ENCODE peak calls at places on chromosomes 2 and 18, in eight cellular contexts. One of them, this sample, is unnamed.

GRCh38 chr18:13242797-13243196 is 24.2 kb downstream of the LDLRAD4 start:
- DNase-seq in NCI-H146: no peak
- DNase-seq in MCF 10A: no peak
- DNase-seq in naive thymus-derived CD8-positive, alpha-beta T cell: no peak
- DNase-seq in LoVo: no peak
- DNase-seq in astrocyte of the cerebellum: no peak
- DNase-seq in activated CD8-positive, alpha-beta memory T cell treated with anti-CD3 and anti-CD28 coated beads for 24 hours: peak; percentile 40
- DNase-seq in immature natural killer cell: no peak
- DNase-seq in this sample: no peak

GRCh38 chr2:215427585-215427984 is 8.3 kb downstream of the FN1 start:
- DNase-seq in activated CD8-positive, alpha-beta memory T cell treated with anti-CD3 and anti-CD28 coated beads for 24 hours: no peak
- DNase-seq in immature natural killer cell: no peak
- DNase-seq in naive thymus-derived CD8-positive, alpha-beta T cell: no peak
- DNase-seq in LoVo: no peak
- DNase-seq in NCI-H146: no peak
- DNase-seq in MCF 10A: no peak
- DNase-seq in astrocyte of the cerebellum: no peak
- DNase-seq in this sample: no peak

GRCh38 chr2:199495147-199495546 is 37.4 kb upstream of the SATB2 start:
- DNase-seq in LoVo: peak; percentile 19
- DNase-seq in immature natural killer cell: no peak
- DNase-seq in naive thymus-derived CD8-positive, alpha-beta T cell: no peak
- DNase-seq in astrocyte of the cerebellum: no peak
- DNase-seq in MCF 10A: peak; percentile 67
- DNase-seq in NCI-H146: no peak
- DNase-seq in activated CD8-positive, alpha-beta memory T cell treated with anti-CD3 and anti-CD28 coated beads for 24 hours: no peak
- DNase-seq in this sample: peak; percentile 19

GRCh38 chr2:140528982-140529381 is 1601.8 kb downstream of the LRP1B start:
- DNase-seq in naive thymus-derived CD8-positive, alpha-beta T cell: no peak
- DNase-seq in LoVo: no peak
- DNase-seq in MCF 10A: no peak
- DNase-seq in activated CD8-positive, alpha-beta memory T cell treated with anti-CD3 and anti-CD28 coated beads for 24 hours: no peak
- DNase-seq in NCI-H146: no peak
- DNase-seq in immature natural killer cell: no peak
- DNase-seq in astrocyte of the cerebellum: no peak
- DNase-seq in this sample: no peak

GRCh38 chr2:187509667-187510417 is 44.4 kb downstream of the TFPI start:
- DNase-seq in naive thymus-derived CD8-positive, alpha-beta T cell: no peak
- DNase-seq in MCF 10A: no peak
- DNase-seq in LoVo: no peak
- DNase-seq in NCI-H146: no peak
- DNase-seq in immature natural killer cell: no peak
- DNase-seq in activated CD8-positive, alpha-beta memory T cell treated with anti-CD3 and anti-CD28 coated beads for 24 hours: no peak
- DNase-seq in astrocyte of the cerebellum: no peak
- DNase-seq in this sample: no peak

GRCh38 chr2:188984126-188984525 is 10.0 kb downstream of the COL3A1 start:
- DNase-seq in NCI-H146: no peak
- DNase-seq in immature natural killer cell: no peak
- DNase-seq in naive thymus-derived CD8-positive, alpha-beta T cell: no peak
- DNase-seq in activated CD8-positive, alpha-beta memory T cell treated with anti-CD3 and anti-CD28 coated beads for 24 hours: no peak
- DNase-seq in MCF 10A: peak; percentile 48
- DNase-seq in astrocyte of the cerebellum: peak; percentile 74
- DNase-seq in LoVo: no peak
- DNase-seq in this sample: peak; percentile 60

GRCh38 chr18:59267511-59268126 is 5.6 kb downstream of the RAX start:
- DNase-seq in MCF 10A: no peak
- DNase-seq in immature natural killer cell: no peak
- DNase-seq in astrocyte of the cerebellum: no peak
- DNase-seq in activated CD8-positive, alpha-beta memory T cell treated with anti-CD3 and anti-CD28 coated beads for 24 hours: no peak
- DNase-seq in LoVo: no peak
- DNase-seq in naive thymus-derived CD8-positive, alpha-beta T cell: no peak
- DNase-seq in NCI-H146: peak; percentile 20
- DNase-seq in this sample: no peak

GRCh38 chr2:196597531-196597930 is 42.0 kb upstream of the CCDC150 start:
- DNase-seq in LoVo: no peak
- DNase-seq in naive thymus-derived CD8-positive, alpha-beta T cell: no peak
- DNase-seq in immature natural killer cell: no peak
- DNase-seq in NCI-H146: no peak
- DNase-seq in astrocyte of the cerebellum: no peak
- DNase-seq in MCF 10A: no peak
- DNase-seq in activated CD8-positive, alpha-beta memory T cell treated with anti-CD3 and anti-CD28 coated beads for 24 hours: no peak
- DNase-seq in this sample: no peak

GRCh38 chr2:231277962-231278361 is 79.5 kb downstream of the ARMC9 start:
- DNase-seq in NCI-H146: no peak
- DNase-seq in LoVo: no peak
- DNase-seq in naive thymus-derived CD8-positive, alpha-beta T cell: no peak
- DNase-seq in MCF 10A: no peak
- DNase-seq in immature natural killer cell: no peak
- DNase-seq in astrocyte of the cerebellum: no peak
- DNase-seq in activated CD8-positive, alpha-beta memory T cell treated with anti-CD3 and anti-CD28 coated beads for 24 hours: no peak
- DNase-seq in this sample: no peak

GRCh38 chr2:134549104-134549503 is 169.7 kb downstream of the TMEM163 start:
- DNase-seq in LoVo: no peak
- DNase-seq in immature natural killer cell: no peak
- DNase-seq in naive thymus-derived CD8-positive, alpha-beta T cell: no peak
- DNase-seq in MCF 10A: peak; percentile 61
- DNase-seq in astrocyte of the cerebellum: no peak
- DNase-seq in activated CD8-positive, alpha-beta memory T cell treated with anti-CD3 and anti-CD28 coated beads for 24 hours: no peak
- DNase-seq in NCI-H146: no peak
- DNase-seq in this sample: peak; percentile 62

GRCh38 chr2:218985325-218986091 is 524 bp upstream of the FEV start:
- DNase-seq in MCF 10A: no peak
- DNase-seq in immature natural killer cell: no peak
- DNase-seq in naive thymus-derived CD8-positive, alpha-beta T cell: no peak
- DNase-seq in activated CD8-positive, alpha-beta memory T cell treated with anti-CD3 and anti-CD28 coated beads for 24 hours: no peak
- DNase-seq in astrocyte of the cerebellum: no peak
- DNase-seq in NCI-H146: no peak
- DNase-seq in LoVo: no peak
- DNase-seq in this sample: no peak

GRCh38 chr2:19607931-19608762 is 249.7 kb upstream of the OSR1 start:
- DNase-seq in activated CD8-positive, alpha-beta memory T cell treated with anti-CD3 and anti-CD28 coated beads for 24 hours: no peak
- DNase-seq in immature natural killer cell: no peak
- DNase-seq in astrocyte of the cerebellum: peak; percentile 61
- DNase-seq in NCI-H146: no peak
- DNase-seq in MCF 10A: peak; percentile 68
- DNase-seq in naive thymus-derived CD8-positive, alpha-beta T cell: no peak
- DNase-seq in LoVo: peak; percentile 59
- DNase-seq in this sample: peak; percentile 87

GRCh38 chr2:173165443-173166234 is 90.0 kb downstream of the MAP3K20 start:
- DNase-seq in naive thymus-derived CD8-positive, alpha-beta T cell: no peak
- DNase-seq in LoVo: no peak
- DNase-seq in MCF 10A: no peak
- DNase-seq in activated CD8-positive, alpha-beta memory T cell treated with anti-CD3 and anti-CD28 coated beads for 24 hours: no peak
- DNase-seq in immature natural killer cell: no peak
- DNase-seq in NCI-H146: no peak
- DNase-seq in astrocyte of the cerebellum: no peak
- DNase-seq in this sample: no peak

GRCh38 chr18:6679201-6679600 is 50.3 kb upstream of the ARHGAP28 start:
- DNase-seq in NCI-H146: no peak
- DNase-seq in astrocyte of the cerebellum: no peak
- DNase-seq in activated CD8-positive, alpha-beta memory T cell treated with anti-CD3 and anti-CD28 coated beads for 24 hours: no peak
- DNase-seq in immature natural killer cell: no peak
- DNase-seq in LoVo: no peak
- DNase-seq in naive thymus-derived CD8-positive, alpha-beta T cell: no peak
- DNase-seq in MCF 10A: no peak
- DNase-seq in this sample: no peak

This sample was measured in renal cortical epithelial cell.